ENCODE peak calls at places on chromosomes 6 and 20, in six cellular contexts. D is IMR-90, Z is A549, M is breast epithelium, T is HCT116, P is suprapubic skin. R is an unnamed sample.

GRCh38 chr6:19824058-19824807 is 12.9 kb upstream of the ID4 start:
- DNase-seq in D (no peak), Z (no peak), M (no peak), T (no peak), P (no peak), R (no peak)

GRCh38 chr6:116511424-116512131 is at the start of gene CALHM5:
- DNase-seq in D (peak), Z (peak), M (no peak), T (peak), P (no peak), R (peak)

GRCh38 chr6:40928738-40929137 is 110.3 kb downstream of the UNC5CL start:
- DNase-seq in D (no peak), Z (no peak), M (no peak), T (no peak), P (no peak), R (no peak)

GRCh38 chr6:163687075-163687474 is 272.6 kb downstream of the QKI start:
- DNase-seq in D (no peak), Z (no peak), M (no peak), T (no peak), P (no peak), R (no peak)

GRCh38 chr6:113920663-113921267 is 50.2 kb downstream of the HDAC2 start:
- DNase-seq in D (no peak), Z (no peak), M (no peak), T (no peak), P (no peak), R (peak)

GRCh38 chr6:35140991-35141720 is at the start of gene TCP11:
- DNase-seq in D (no peak), Z (no peak), M (no peak), T (no peak), P (no peak), R (peak)

GRCh38 chr6:137754366-137754765 is 112.7 kb upstream of the TNFAIP3 start:
- DNase-seq in D (no peak), Z (no peak), M (no peak), T (no peak), P (no peak), R (no peak)

GRCh38 chr20:36975085-36975829 is 23.7 kb upstream of the SAMHD1 start:
- DNase-seq in D (no peak), Z (no peak), M (no peak), T (no peak), P (no peak), R (no peak)

GRCh38 chr6:132768051-132768517 is 10.4 kb upstream of the VNN2 start:
- DNase-seq in D (no peak), Z (peak), M (no peak), T (peak), P (no peak), R (peak)

GRCh38 chr6:47698342-47698787 is at the start of gene ADGRF4:
- DNase-seq in D (peak), Z (peak), M (no peak), T (no peak), P (no peak), R (no peak)

GRCh38 chr6:26520088-26520839 is 17.9 kb upstream of the HMGN4 start:
- DNase-seq in D (no peak), Z (peak), M (no peak), T (no peak), P (no peak), R (no peak)

GRCh38 chr20:4016349-4017050 is 1.1 kb upstream of the RNF24 start:
- DNase-seq in D (no peak), Z (no peak), M (no peak), T (no peak), P (no peak), R (no peak)

GRCh38 chr6:80126657-80127350 is 20.3 kb downstream of the BCKDHB start:
- DNase-seq in D (no peak), Z (no peak), M (no peak), T (no peak), P (no peak), R (no peak)

GRCh38 chr20:32474717-32474966 is 110.5 kb downstream of the NOL4L start:
- DNase-seq in D (no peak), Z (no peak), M (no peak), T (no peak), P (no peak), R (no peak)

GRCh38 chr6:147741419-147741818 is 232.9 kb downstream of the SAMD5 start:
- DNase-seq in D (peak), Z (no peak), M (no peak), T (no peak), P (no peak), R (no peak)

GRCh38 chr6:19759117-19759880 is 77.9 kb upstream of the ID4 start:
- DNase-seq in D (peak), Z (no peak), M (no peak), T (no peak), P (no peak), R (no peak)

GRCh38 chr6:6730831-6731230 is 142.3 kb downstream of the LY86 start:
- DNase-seq in D (peak), Z (no peak), M (no peak), T (no peak), P (no peak), R (peak)

GRCh38 chr20:13684566-13685222 is 46.0 kb upstream of the TASP1 start:
- DNase-seq in D (no peak), Z (no peak), M (no peak), T (no peak), P (no peak), R (no peak)

GRCh38 chr20:6919792-6920468 is 152.4 kb downstream of the BMP2 start:
- DNase-seq in D (no peak), Z (no peak), M (no peak), T (no peak), P (no peak), R (no peak)

GRCh38 chr6:163991326-163991725 is 576.8 kb downstream of the QKI start:
- DNase-seq in D (no peak), Z (no peak), M (no peak), T (no peak), P (no peak), R (no peak)

GRCh38 chr6:12150812-12151432 is 138.8 kb downstream of the HIVEP1 start:
- DNase-seq in D (no peak), Z (peak), M (no peak), T (peak), P (no peak), R (peak)

GRCh38 chr20:23148721-23149570 is 62.8 kb upstream of the CD93 start:
- DNase-seq in D (no peak), Z (no peak), M (no peak), T (no peak), P (no peak), R (no peak)

GRCh38 chr20:23149623-23150279 is 63.6 kb upstream of the CD93 start:
- DNase-seq in D (no peak), Z (no peak), M (no peak), T (no peak), P (no peak), R (peak)

GRCh38 chr20:23147647-23147963 is 61.5 kb upstream of the CD93 start:
- DNase-seq in D (no peak), Z (no peak), M (no peak), T (no peak), P (no peak), R (no peak)

GRCh38 chr20:23146857-23147256 is 60.7 kb upstream of the CD93 start:
- DNase-seq in D (no peak), Z (no peak), M (no peak), T (no peak), P (no peak), R (peak)

GRCh38 chr20:23147964-23148720 is 62.0 kb upstream of the CD93 start:
- DNase-seq in D (peak), Z (peak), M (no peak), T (peak), P (peak), R (peak)
- TF ChIP-seq POLR2A in D (no peak), Z (no peak), M (no peak), T (no peak), P (no peak), R (no peak)

DNA sequence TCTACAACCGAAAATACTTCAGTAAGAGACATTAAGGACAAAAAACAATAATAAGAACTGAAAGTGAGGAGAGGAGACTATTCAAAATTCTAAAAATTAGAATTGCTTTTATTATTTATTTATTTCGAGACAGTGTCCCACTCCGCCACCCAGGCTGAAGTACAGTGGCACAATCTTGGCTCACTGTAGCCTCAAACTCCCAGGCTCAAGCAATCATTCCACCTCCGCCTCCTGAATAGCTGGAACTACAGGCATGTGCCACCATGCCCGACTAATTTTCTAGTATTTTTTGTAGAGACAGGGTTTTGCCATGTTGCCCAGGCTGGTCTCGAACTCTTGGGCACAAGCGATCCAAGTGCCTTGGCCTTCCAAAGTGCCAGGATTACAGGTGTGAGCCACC is 123.1 kb downstream of the RNGTT start:
- DNase-seq in D (no peak), Z (no peak), M (no peak), T (no peak), P (no peak), R (no peak)
- TF ChIP-seq POLR2A in D (no peak), Z (no peak), M (no peak), T (no peak), P (no peak), R (no peak)

DNA sequence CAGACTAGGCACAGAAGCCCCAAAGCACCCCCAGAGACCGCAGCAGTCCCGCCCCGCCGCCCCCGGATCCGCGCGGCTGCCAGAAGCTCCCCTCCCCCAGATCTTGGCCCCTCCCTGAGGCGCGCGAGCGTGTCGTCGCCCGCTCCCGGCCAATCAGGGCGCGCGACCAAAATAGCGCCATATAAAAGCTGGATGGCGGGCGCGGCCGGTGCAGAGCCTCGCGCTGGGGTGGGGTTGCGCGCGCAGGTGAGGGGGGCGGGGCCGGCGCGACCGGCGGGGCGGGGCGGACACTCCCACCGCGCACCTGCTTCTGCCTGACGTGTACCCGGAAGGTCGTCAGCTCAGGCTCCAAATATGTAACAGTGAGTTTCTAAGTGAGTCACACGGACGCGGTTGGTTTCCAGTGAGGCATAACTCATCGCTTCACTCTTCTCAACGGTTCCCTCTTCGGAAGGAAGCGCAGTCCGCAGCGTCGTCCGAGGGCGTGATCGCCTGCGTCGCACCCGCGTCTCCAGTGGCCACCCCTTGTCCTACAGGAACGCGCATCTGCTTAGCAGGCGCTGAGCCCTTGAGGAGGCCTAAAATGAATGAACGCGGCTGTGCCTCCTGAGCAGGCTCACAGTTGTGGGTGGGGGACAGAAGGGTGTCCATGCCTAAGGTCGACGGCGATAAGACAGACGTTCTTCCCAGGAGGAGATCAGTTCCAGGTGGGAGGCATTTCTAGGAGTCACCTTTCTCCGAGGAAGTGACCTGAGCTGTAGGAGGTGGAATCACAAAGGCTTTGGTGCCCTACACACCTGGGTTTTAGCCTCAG is 50.6 kb upstream of the EZR start:
- DNase-seq in D (peak), Z (peak), M (peak), T (peak), P (peak), R (peak)
- TF ChIP-seq POLR2A in D (peak), Z (peak), M (peak), T (peak), P (peak), R (peak)

GRCh38 chr20:62501801-62502495 is 26.2 kb upstream of the GATA5 start:
- DNase-seq in D (peak), Z (no peak), M (no peak), T (no peak), P (no peak), R (peak)
- TF ChIP-seq POLR2A in D (no peak), Z (no peak), M (no peak), T (no peak), P (no peak), R (peak)

GRCh38 chr20:56392282-56393132 is at the start of gene CSTF1:
- DNase-seq in D (peak), Z (peak), M (peak), T (peak), P (peak), R (peak)
- TF ChIP-seq POLR2A in D (no peak), Z (peak), M (no peak), T (peak), P (no peak), R (peak)

GRCh38 chr6:144152334-144152900 is 2.1 kb downstream of the STX11 start:
- DNase-seq in D (no peak), Z (no peak), M (no peak), T (no peak), P (no peak), R (no peak)

GRCh38 chr6:144149558-144149893 is 791 bp upstream of the STX11 start:
- DNase-seq in D (no peak), Z (no peak), M (no peak), T (no peak), P (no peak), R (no peak)

GRCh38 chr6:144150673-144151009 is 324 bp downstream of the STX11 start:
- DNase-seq in D (peak), Z (peak), M (no peak), T (peak), P (no peak), R (peak)

GRCh38 chr6:144149894-144150672 is at the start of gene STX11:
- DNase-seq in D (peak), Z (peak), M (peak), T (no peak), P (peak), R (peak)

GRCh38 chr6:144151010-144151727 is 852 bp downstream of the STX11 start:
- DNase-seq in D (no peak), Z (no peak), M (no peak), T (no peak), P (no peak), R (peak)
- TF ChIP-seq POLR2A in D (no peak), Z (no peak), M (no peak), T (no peak), P (peak), R (peak)

GRCh38 chr20:1776608-1777475 is 118.4 kb upstream of the SIRPA start:
- DNase-seq in D (peak), Z (peak), M (peak), T (peak), P (peak), R (peak)
- TF ChIP-seq POLR2A in D (peak), Z (peak), M (no peak), T (no peak), P (no peak), R (no peak)

DNA sequence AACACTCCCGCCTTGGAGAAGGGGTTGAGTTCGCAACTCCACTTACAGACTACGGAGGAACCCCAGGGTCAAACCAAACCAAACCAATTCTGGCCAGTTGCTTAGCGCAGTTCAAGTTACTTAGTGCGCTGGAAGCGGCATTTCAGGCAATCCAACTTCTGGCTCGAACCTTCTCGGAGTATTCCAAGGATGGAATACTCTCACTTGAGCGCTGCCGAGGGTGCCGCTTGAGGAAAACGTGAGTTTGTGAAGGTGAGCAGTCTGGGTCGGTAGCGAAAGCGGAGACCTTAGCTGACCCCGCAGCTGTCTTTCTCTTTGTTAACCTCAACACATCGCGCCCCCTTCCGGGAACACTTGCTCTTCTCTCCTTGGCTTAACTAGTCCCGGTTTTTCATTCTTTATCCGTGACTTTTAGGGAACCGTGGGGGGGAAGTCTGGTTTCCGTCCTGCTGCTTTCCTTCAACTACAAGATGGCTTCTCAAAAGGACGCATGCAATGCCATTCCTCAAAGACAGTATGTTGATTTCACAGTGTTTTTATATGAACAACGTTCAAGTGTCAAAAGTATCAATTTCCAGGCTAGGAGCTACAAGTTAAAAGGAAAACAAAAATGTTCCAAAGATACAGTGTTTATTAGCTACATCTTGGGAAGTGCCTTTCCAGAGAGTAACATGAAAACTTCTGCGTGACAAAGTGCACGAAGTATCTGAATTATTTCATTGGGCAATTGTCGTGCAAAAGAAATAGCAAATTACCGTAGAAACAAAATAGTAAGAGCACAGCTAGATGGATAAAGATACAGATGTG is 742 bp upstream of the PNISR start:
- DNase-seq in D (peak), Z (peak), M (peak), T (peak), P (peak), R (peak)
- TF ChIP-seq POLR2A in D (no peak), Z (peak), M (no peak), T (peak), P (no peak), R (no peak)

R was measured in erythroblast.